ENCODE peak calls at places on chromosomes 3 and 15, in four cellular contexts. One of them, this sample, is unnamed.

GRCh38 chr15:89068325-89068784 is 19.9 kb upstream of the ABHD2 start:
- DNase-seq in putamen: no peak
- DNase-seq in EL: peak; percentile 91
- DNase-seq in astrocyte of the spinal cord: peak; percentile 98
- DNase-seq in this sample: no peak

GRCh38 chr3:182327196-182327681 is 466.1 kb upstream of the ATP11B start:
- DNase-seq in astrocyte of the spinal cord: peak; percentile 79
- DNase-seq in EL: no peak
- DNase-seq in putamen: no peak
- DNase-seq in this sample: no peak

GRCh38 chr15:70341566-70341965 is 243.8 kb upstream of the TLE3 start:
- DNase-seq in putamen: no peak
- DNase-seq in astrocyte of the spinal cord: no peak
- DNase-seq in EL: no peak
- DNase-seq in this sample: no peak

GRCh38 chr15:54839379-54839778 is 357.4 kb downstream of the RSL24D1 start:
- DNase-seq in astrocyte of the spinal cord: no peak
- DNase-seq in putamen: no peak
- DNase-seq in EL: no peak
- DNase-seq in this sample: no peak

GRCh38 chr15:72487070-72487797 is 13.1 kb downstream of the ARIH1 start:
- DNase-seq in EL: peak; percentile 43
- DNase-seq in astrocyte of the spinal cord: peak; percentile 38
- DNase-seq in putamen: no peak
- DNase-seq in this sample: no peak

GRCh38 chr15:61724276-61724939 is 335.8 kb downstream of the VPS13C start:
- DNase-seq in astrocyte of the spinal cord: no peak
- DNase-seq in putamen: no peak
- DNase-seq in EL: no peak
- DNase-seq in this sample: no peak

GRCh38 chr3:156175570-156175969 is 55.2 kb downstream of the KCNAB1 start:
- DNase-seq in astrocyte of the spinal cord: peak; percentile 75
- DNase-seq in EL: no peak
- DNase-seq in putamen: no peak
- DNase-seq in this sample: no peak

GRCh38 chr3:41578798-41579197 is 379.5 kb downstream of the CTNNB1 start:
- DNase-seq in EL: no peak
- DNase-seq in astrocyte of the spinal cord: no peak
- DNase-seq in putamen: no peak
- DNase-seq in this sample: no peak

GRCh38 chr15:84944861-84945260 is 36.8 kb upstream of the PDE8A start:
- DNase-seq in astrocyte of the spinal cord: no peak
- DNase-seq in EL: no peak
- DNase-seq in putamen: no peak
- DNase-seq in this sample: no peak

GRCh38 chr15:73986055-73986775 is 5.9 kb downstream of the STOML1 start:
- DNase-seq in astrocyte of the spinal cord: no peak
- DNase-seq in EL: no peak
- DNase-seq in putamen: no peak
- DNase-seq in this sample: no peak

GRCh38 chr3:102226463-102226862 is 208.4 kb upstream of the ZPLD1 start:
- DNase-seq in astrocyte of the spinal cord: no peak
- DNase-seq in putamen: no peak
- DNase-seq in EL: no peak
- DNase-seq in this sample: no peak

GRCh38 chr3:140501054-140501769 is 176.7 kb upstream of the TRIM42 start:
- DNase-seq in astrocyte of the spinal cord: no peak
- DNase-seq in EL: no peak
- DNase-seq in putamen: no peak
- DNase-seq in this sample: no peak

GRCh38 chr3:113008117-113008516 is 17.3 kb downstream of the GTPBP8 start:
- DNase-seq in astrocyte of the spinal cord: no peak
- DNase-seq in putamen: no peak
- DNase-seq in EL: no peak
- DNase-seq in this sample: no peak

GRCh38 chr3:127458698-127459097 is 131.8 kb downstream of the TPRA1 start:
- DNase-seq in EL: no peak
- DNase-seq in astrocyte of the spinal cord: no peak
- DNase-seq in putamen: no peak
- DNase-seq in this sample: no peak

GRCh38 chr15:60006203-60006782 is 2.2 kb downstream of the FOXB1 start:
- DNase-seq in astrocyte of the spinal cord: no peak
- DNase-seq in EL: peak; percentile 38
- DNase-seq in putamen: no peak
- DNase-seq in this sample: no peak

GRCh38 chr3:104763007-104763406 is 603.7 kb upstream of the ALCAM start:
- DNase-seq in astrocyte of the spinal cord: peak; percentile 54
- DNase-seq in putamen: peak; percentile 55
- DNase-seq in EL: peak; percentile 72
- DNase-seq in this sample: no peak

GRCh38 chr3:58559586-58559985 is 17.6 kb downstream of the FAM107A start:
- DNase-seq in putamen: no peak
- DNase-seq in astrocyte of the spinal cord: no peak
- DNase-seq in EL: no peak
- DNase-seq in this sample: no peak

GRCh38 chr15:41115652-41116115 is 396 bp downstream of the INO80 start:
- DNase-seq in astrocyte of the spinal cord: no peak
- DNase-seq in putamen: peak; percentile 58
- DNase-seq in EL: no peak
- DNase-seq in this sample: peak; percentile 71

GRCh38 chr3:29186131-29186599 is 94.7 kb upstream of the RBMS3 start:
- DNase-seq in EL: peak; percentile 97
- DNase-seq in astrocyte of the spinal cord: peak; percentile 98
- DNase-seq in putamen: no peak
- DNase-seq in this sample: no peak

GRCh38 chr3:133444071-133444774 is 44.4 kb downstream of the BFSP2 start:
- DNase-seq in astrocyte of the spinal cord: peak; percentile 49
- DNase-seq in putamen: no peak
- DNase-seq in EL: no peak
- DNase-seq in this sample: no peak

GRCh38 chr15:70323111-70323851 is 225.6 kb upstream of the TLE3 start:
- DNase-seq in astrocyte of the spinal cord: peak; percentile 60
- DNase-seq in putamen: no peak
- DNase-seq in EL: peak; percentile 20
- DNase-seq in this sample: peak; percentile 72

GRCh38 chr3:63295806-63296205 is 17.7 kb downstream of the SYNPR start:
- DNase-seq in astrocyte of the spinal cord: no peak
- DNase-seq in EL: no peak
- DNase-seq in putamen: no peak
- DNase-seq in this sample: no peak